ENCODE peak calls at places on chromosome 11, in seven cellular contexts. Y is ascending aorta, K is adrenal gland, M is fibroblast of lung, H is ovary, C is right lobe of liver, V is A549. X is an unnamed sample.

GRCh38 chr11:84157639-84158038 is 871.5 kb upstream of the CCDC90B start:
- DNase-seq in Y (no peak), K (no peak), M (no peak), H (no peak), C (no peak), V (no peak), X (no peak)

GRCh38 chr11:68354181-68354872 is 41.9 kb downstream of the LRP5 start:
- DNase-seq in Y (peak; percentile 94), K (peak; percentile 91), M (peak; percentile 99), H (peak; percentile 84), C (peak; percentile 79), V (peak; percentile 98), X (peak; percentile 88)

GRCh38 chr11:57698843-57699365 is 13.1 kb downstream of the MED19 start:
- DNase-seq in Y (no peak), K (no peak), M (no peak), H (no peak), C (no peak), V (no peak), X (no peak)

GRCh38 chr11:133163463-133164419 is 368.6 kb downstream of the OPCML start:
- DNase-seq in Y (no peak), K (peak; percentile 18), M (peak; percentile 25), H (no peak), C (no peak), V (peak; percentile 4), X (no peak)

GRCh38 chr11:43984519-43985385 is 42.3 kb downstream of the C11orf96 start:
- DNase-seq in Y (peak; percentile 66), K (peak; percentile 43), M (no peak), H (no peak), C (no peak), V (peak; percentile 28), X (no peak)

GRCh38 chr11:2576536-2576935 is 123.3 kb downstream of the KCNQ1OT1 start:
- DNase-seq in Y (peak; percentile 30), K (no peak), M (no peak), H (no peak), C (peak; percentile 39), V (no peak), X (peak; percentile 64)

GRCh38 chr11:77091146-77091940 is 11.3 kb upstream of the OMP start:
- DNase-seq in Y (peak; percentile 88), K (peak; percentile 83), M (peak; percentile 57), H (peak; percentile 84), C (peak; percentile 83), V (peak; percentile 90), X (peak; percentile 88)

GRCh38 chr11:46048198-46048597 is 73.1 kb downstream of the PHF21A start:
- DNase-seq in Y (no peak), K (no peak), M (no peak), H (no peak), C (no peak), V (no peak), X (no peak)

GRCh38 chr11:70278994-70279393 is 8.5 kb downstream of the PPFIA1 start:
- DNase-seq in Y (no peak), K (no peak), M (peak; percentile 19), H (no peak), C (no peak), V (no peak), X (no peak)

GRCh38 chr11:66006891-66007176 is 4.5 kb downstream of the BANF1 start:
- DNase-seq in Y (no peak), K (no peak), M (no peak), H (no peak), C (no peak), V (no peak), X (no peak)

GRCh38 chr11:56932572-56933235 is 56.0 kb upstream of the OR5AK2 start:
- DNase-seq in Y (no peak), K (no peak), M (peak; percentile 84), H (no peak), C (no peak), V (peak; percentile 91), X (no peak)

GRCh38 chr11:121652982-121653381 is 200.2 kb upstream of the SORL1-AS1 start:
- DNase-seq in Y (no peak), K (no peak), M (peak; percentile 38), H (no peak), C (no peak), V (no peak), X (no peak)

GRCh38 chr11:44028816-44029506 is 18.8 kb upstream of the ACCSL start:
- DNase-seq in Y (peak; percentile 65), K (no peak), M (no peak), H (no peak), C (no peak), V (no peak), X (no peak)

GRCh38 chr11:61959026-61959608 is 8.3 kb downstream of the FTH1 start:
- DNase-seq in Y (peak; percentile 41), K (peak; percentile 7), M (no peak), H (no peak), C (no peak), V (no peak), X (no peak)

GRCh38 chr11:130159139-130159538 is 443 bp upstream of the ST14 start:
- DNase-seq in Y (no peak), K (no peak), M (no peak), H (no peak), C (no peak), V (no peak), X (no peak)

GRCh38 chr11:130161441-130161840 is 1.9 kb downstream of the ST14 start:
- DNase-seq in Y (no peak), K (no peak), M (no peak), H (no peak), C (no peak), V (no peak), X (no peak)

GRCh38 chr11:130160460-130161090 is 993 bp downstream of the ST14 start:
- DNase-seq in Y (no peak), K (no peak), M (no peak), H (no peak), C (no peak), V (no peak), X (no peak)

GRCh38 chr11:130157840-130158239 is 1.7 kb upstream of the ST14 start:
- DNase-seq in Y (no peak), K (no peak), M (no peak), H (no peak), C (no peak), V (no peak), X (no peak)

DNA sequence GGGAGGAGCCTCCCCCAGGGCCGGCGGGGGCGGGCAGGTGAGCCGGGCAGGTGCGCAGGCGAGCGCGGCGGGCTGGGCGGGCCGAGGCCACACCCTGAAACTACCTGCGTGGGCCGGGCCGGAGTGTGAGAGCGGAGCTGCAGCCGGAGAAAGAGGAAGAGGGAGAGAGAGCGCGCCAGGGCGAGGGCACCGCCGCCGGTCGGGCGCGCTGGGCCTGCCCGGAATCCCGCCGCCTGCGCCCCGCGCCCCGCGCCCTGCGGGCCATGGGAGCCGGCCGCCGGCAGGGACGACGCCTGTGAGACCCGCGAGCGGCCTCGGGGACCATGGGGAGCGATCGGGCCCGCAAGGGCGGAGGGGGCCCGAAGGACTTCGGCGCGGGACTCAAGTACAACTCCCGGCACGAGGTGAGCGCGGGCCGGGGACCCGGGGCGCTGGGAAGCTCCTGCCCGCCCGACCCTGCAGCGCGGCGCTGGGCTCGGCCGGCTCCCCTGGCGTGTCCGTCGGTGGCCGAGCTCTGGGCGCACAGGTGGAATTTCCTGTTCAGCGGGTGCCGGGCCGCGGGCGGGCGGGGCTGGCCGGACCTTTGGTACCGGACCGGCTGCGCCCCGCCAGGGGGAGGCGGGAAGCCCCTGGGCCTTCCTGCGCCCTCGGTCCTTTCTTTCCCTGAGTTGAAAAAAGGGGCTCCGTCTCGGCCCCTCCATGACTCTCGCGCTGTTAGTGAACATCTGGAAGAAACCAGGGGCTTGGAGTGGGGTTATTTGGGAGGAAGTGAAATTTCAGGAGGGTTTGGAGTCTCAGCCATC is at the start of gene ST14:
- DNase-seq in Y (no peak), K (no peak), M (no peak), H (no peak), C (peak; percentile 68), V (no peak), X (peak; percentile 82)
- H3K4me3 ChIP-seq in Y (peak within 1 kb of the TSS; percentile 47), K (peak within 1 kb of the TSS; percentile 16), M (no peak within 1 kb of the TSS), H (peak within 1 kb of the TSS; percentile 34), C (peak within 1 kb of the TSS; percentile 58), V (no peak within 1 kb of the TSS), X (peak within 1 kb of the TSS; percentile 60)

GRCh38 chr11:96205460-96205809 is 137.6 kb downstream of the MAML2 start:
- DNase-seq in Y (no peak), K (no peak), M (no peak), H (no peak), C (no peak), V (no peak), X (no peak)

GRCh38 chr11:96204721-96205459 is 138.1 kb downstream of the MAML2 start:
- DNase-seq in Y (no peak), K (no peak), M (no peak), H (no peak), C (no peak), V (no peak), X (no peak)

GRCh38 chr11:96207459-96208449 is 135.2 kb downstream of the MAML2 start:
- DNase-seq in Y (no peak), K (no peak), M (no peak), H (no peak), C (no peak), V (no peak), X (no peak)

GRCh38 chr11:96203567-96204365 is 139.2 kb downstream of the MAML2 start:
- DNase-seq in Y (no peak), K (no peak), M (peak; percentile 54), H (no peak), C (no peak), V (no peak), X (no peak)

DNA sequence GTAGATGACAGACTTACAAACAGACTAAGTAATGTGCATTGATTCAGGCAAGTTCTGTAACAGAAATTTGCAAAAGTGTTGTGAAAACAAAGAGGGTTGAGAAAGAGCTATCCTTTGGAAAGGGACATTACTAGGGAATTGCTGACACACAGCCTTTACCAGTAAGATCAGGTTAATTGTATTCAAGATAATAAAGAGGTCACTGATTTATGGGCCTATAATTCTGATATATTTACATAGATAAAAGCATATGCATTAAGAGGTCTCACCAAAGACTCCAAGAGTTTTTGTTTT is 138.7 kb downstream of the MAML2 start:
- DNase-seq in Y (no peak), K (no peak), M (no peak), H (no peak), C (no peak), V (no peak), X (no peak)
- H3K4me1 ChIP-seq in Y (peaks cover 30% of the 10 kb centered on the region), K (peaks cover 10% of the 10 kb centered on the region), M (peaks cover 8% of the 10 kb centered on the region), H (peaks cover 9% of the 10 kb centered on the region), C (no peaks in the 10 kb centered on the region), V (peaks cover 27% of the 10 kb centered on the region), X (peaks cover 65% of the 10 kb centered on the region)

DNA sequence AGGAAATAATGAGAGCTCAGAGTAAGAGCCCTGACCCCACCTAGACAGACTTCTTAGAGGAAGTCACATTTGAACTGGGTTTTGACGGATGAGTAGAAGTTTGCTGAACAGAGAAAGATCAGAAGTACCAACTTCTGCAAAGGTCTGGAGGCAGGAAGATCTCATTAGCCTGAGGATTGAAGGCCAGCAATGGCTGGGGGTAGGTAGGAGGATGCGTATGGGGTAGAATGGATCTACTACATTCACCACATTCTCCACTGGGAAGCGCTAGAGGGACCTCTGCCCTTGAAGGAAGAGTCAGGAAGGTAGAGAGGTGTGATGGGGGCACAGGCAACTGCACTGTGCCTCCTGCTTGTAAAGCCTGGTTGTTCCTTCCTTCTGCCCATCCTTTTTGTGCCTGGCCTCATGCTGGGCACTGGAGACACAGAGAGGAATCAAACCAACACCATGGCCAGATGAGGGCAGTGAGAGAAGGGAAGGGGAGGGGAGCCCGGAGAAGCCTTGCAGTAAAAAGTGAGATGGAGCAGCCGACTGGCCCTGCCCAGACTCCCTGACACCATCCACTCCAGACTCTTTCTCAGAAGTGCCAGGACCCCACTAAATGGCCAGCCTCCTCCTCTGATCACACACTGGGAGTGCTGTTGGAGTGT is 4.9 kb downstream of the TPBGL start:
- DNase-seq in Y (peak; percentile 35), K (no peak), M (no peak), H (no peak), C (no peak), V (no peak), X (no peak)
- TF ChIP-seq CTCF in Y (no peak), K (no peak), M (no peak), H (no peak), C (no peak), V (peak; percentile 11), X (no peak)

GRCh38 chr11:64850979-64851567 is 6.6 kb upstream of the CDC42BPG start:
- DNase-seq in Y (no peak), K (no peak), M (no peak), H (no peak), C (no peak), V (no peak), X (no peak)
- H3K4me3 ChIP-seq in Y (no peak overlapping the region), K (no peak overlapping the region), M (no peak overlapping the region), H (no peak overlapping the region), C (no peak overlapping the region), V (no peak overlapping the region), X (no peak overlapping the region)

X was measured in left lung.